ENCODE peak calls at places on chromosomes 1 and 21, in four cellular contexts. One of them, this sample, is unnamed.
A peak's percentile ranks its signal among the peaks of the same experiment; 100 is the strongest.

GRCh38 chr1:205316179-205316578 is 5.4 kb downstream of the NUAK2 start:
- DNase-seq in WTC11: no peak
- DNase-seq in HepG2: no peak
- DNase-seq in K562: no peak
- DNase-seq in this sample: no peak

GRCh38 chr1:18746981-18747380 is 112.5 kb downstream of the TAS1R2 start:
- DNase-seq in WTC11: no peak
- DNase-seq in HepG2: no peak
- DNase-seq in K562: no peak
- DNase-seq in this sample: no peak

GRCh38 chr1:84853743-84854721 is 39.0 kb downstream of the LPAR3 start:
- DNase-seq in WTC11: no peak
- DNase-seq in HepG2: no peak
- DNase-seq in K562: peak; percentile 10
- DNase-seq in this sample: peak; percentile 74

GRCh38 chr1:77744576-77744975 is 15.1 kb downstream of the USP33 start:
- DNase-seq in WTC11: no peak
- DNase-seq in HepG2: no peak
- DNase-seq in K562: peak; percentile 18
- DNase-seq in this sample: no peak

GRCh38 chr21:17613242-17613676 is 558 bp upstream of the BTG3 start:
- DNase-seq in WTC11: no peak
- DNase-seq in HepG2: no peak
- DNase-seq in K562: no peak
- DNase-seq in this sample: no peak

GRCh38 chr1:168774241-168774640 is 45.2 kb upstream of the DPT start:
- DNase-seq in WTC11: no peak
- DNase-seq in HepG2: no peak
- DNase-seq in K562: no peak
- DNase-seq in this sample: no peak

GRCh38 chr1:72284398-72285073 is 2.2 kb upstream of the NEGR1 start:
- DNase-seq in WTC11: peak; percentile 54
- DNase-seq in HepG2: peak; percentile 13
- DNase-seq in K562: no peak
- DNase-seq in this sample: no peak

GRCh38 chr1:226662704-226663326 is 76.3 kb downstream of the ITPKB start:
- DNase-seq in WTC11: no peak
- DNase-seq in HepG2: no peak
- DNase-seq in K562: peak; percentile 20
- DNase-seq in this sample: peak; percentile 99

GRCh38 chr1:212315907-212316306 is 30.7 kb downstream of the PPP2R5A start:
- DNase-seq in WTC11: peak; percentile 29
- DNase-seq in HepG2: peak; percentile 7
- DNase-seq in K562: peak; percentile 55
- DNase-seq in this sample: no peak

GRCh38 chr1:43329995-43330751 is 7.4 kb upstream of the MPL start:
- DNase-seq in WTC11: peak; percentile 31
- DNase-seq in HepG2: no peak
- DNase-seq in K562: peak; percentile 97
- DNase-seq in this sample: no peak

GRCh38 chr21:28436286-28436932 is 556.3 kb downstream of the LTN1 start:
- DNase-seq in WTC11: no peak
- DNase-seq in HepG2: no peak
- DNase-seq in K562: no peak
- DNase-seq in this sample: no peak

GRCh38 chr1:239306426-239306825 is 79.9 kb upstream of the CHRM3 start:
- DNase-seq in WTC11: no peak
- DNase-seq in HepG2: no peak
- DNase-seq in K562: no peak
- DNase-seq in this sample: no peak

DNA sequence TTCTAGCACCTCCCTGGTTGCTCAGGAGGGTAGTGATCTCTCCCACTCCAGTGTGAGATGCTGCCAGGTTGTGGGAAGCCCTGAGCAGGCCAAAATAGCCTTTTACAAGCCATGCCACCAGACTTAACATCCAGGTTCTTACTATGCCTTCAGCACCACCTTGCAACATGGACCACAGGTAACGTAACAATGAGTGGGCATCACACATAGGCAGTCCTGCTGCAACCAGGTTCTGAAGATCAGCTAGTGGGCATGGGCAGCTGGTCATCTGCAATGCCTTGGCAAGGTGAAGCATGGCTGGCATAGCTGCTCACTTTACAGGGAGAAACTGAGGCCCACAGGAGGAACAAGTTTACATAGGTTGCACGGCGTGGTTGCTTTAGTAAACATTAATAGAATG is 40.7 kb downstream of the DHCR24 start:
- DNase-seq in WTC11: no peak
- DNase-seq in HepG2: no peak
- DNase-seq in K562: no peak
- DNase-seq in this sample: no peak
- TF ChIP-seq TCF7 in WTC11: no peak
- TF ChIP-seq TCF7 in HepG2: no peak
- TF ChIP-seq TCF7 in K562: no peak
- TF ChIP-seq TCF7 in this sample: no peak

GRCh38 chr1:213988639-213989070 is 882 bp downstream of the PROX1 start:
- DNase-seq in WTC11: no peak
- DNase-seq in HepG2: no peak
- DNase-seq in K562: no peak
- DNase-seq in this sample: no peak

GRCh38 chr1:213987876-213988638 is at the start of gene PROX1:
- DNase-seq in WTC11: peak; percentile 85
- DNase-seq in HepG2: peak; percentile 87
- DNase-seq in K562: peak; percentile 14
- DNase-seq in this sample: no peak

GRCh38 chr1:213987422-213987875 is 324 bp upstream of the PROX1 start:
- DNase-seq in WTC11: no peak
- DNase-seq in HepG2: no peak
- DNase-seq in K562: no peak
- DNase-seq in this sample: no peak

GRCh38 chr1:213989740-213990472 is 2.1 kb downstream of the PROX1 start:
- DNase-seq in WTC11: no peak
- DNase-seq in HepG2: no peak
- DNase-seq in K562: no peak
- DNase-seq in this sample: no peak

GRCh38 chr1:213989071-213989739 is 1.4 kb downstream of the PROX1 start:
- DNase-seq in WTC11: peak; percentile 54
- DNase-seq in HepG2: peak; percentile 70
- DNase-seq in K562: no peak
- DNase-seq in this sample: no peak
- TF ChIP-seq TCF7 in WTC11: no peak
- TF ChIP-seq TCF7 in HepG2: no peak
- TF ChIP-seq TCF7 in K562: no peak
- TF ChIP-seq TCF7 in this sample: no peak

DNA sequence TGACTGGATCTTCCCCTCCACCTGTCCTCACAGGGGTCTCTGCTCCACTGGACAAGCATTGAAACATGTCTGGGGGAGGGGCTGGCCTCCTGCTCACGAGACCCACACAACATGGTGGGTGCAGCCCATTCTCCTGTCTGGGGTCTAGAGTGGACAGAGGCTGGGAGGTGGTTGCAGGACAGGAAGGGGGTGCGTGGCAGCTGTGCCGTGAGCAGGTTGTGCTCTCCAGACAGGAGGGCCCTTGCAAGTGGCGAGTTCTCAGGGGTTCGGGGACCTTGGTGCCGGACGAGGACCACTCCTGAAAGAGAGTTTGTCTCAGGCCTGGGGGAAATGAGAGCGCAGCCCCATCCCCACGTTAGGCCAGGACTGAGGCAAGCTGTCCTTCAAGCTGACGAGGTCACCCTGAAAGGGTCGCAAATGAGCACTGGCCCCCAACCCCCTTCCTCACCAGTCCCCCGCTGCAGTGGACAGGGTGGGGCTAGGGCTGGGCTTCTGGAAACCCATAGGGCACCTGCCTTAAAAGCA is 21.2 kb upstream of the TTC34 start:
- DNase-seq in WTC11: no peak
- DNase-seq in HepG2: no peak
- DNase-seq in K562: no peak
- DNase-seq in this sample: no peak
- TF ChIP-seq TCF7 in WTC11: no peak
- TF ChIP-seq TCF7 in HepG2: no peak
- TF ChIP-seq TCF7 in K562: no peak
- TF ChIP-seq TCF7 in this sample: no peak

GRCh38 chr1:6041432-6042062 is 4.1 kb upstream of the KCNAB2 start:
- DNase-seq in WTC11: peak; percentile 82
- DNase-seq in HepG2: no peak
- DNase-seq in K562: peak; percentile 70
- DNase-seq in this sample: no peak
- TF ChIP-seq TCF7 in WTC11: no peak
- TF ChIP-seq TCF7 in HepG2: no peak
- TF ChIP-seq TCF7 in K562: no peak
- TF ChIP-seq TCF7 in this sample: no peak

GRCh38 chr1:87956766-87957165 is 628.1 kb downstream of the LMO4 start:
- DNase-seq in WTC11: no peak
- DNase-seq in HepG2: no peak
- DNase-seq in K562: no peak
- DNase-seq in this sample: no peak
- TF ChIP-seq TCF7 in WTC11: no peak
- TF ChIP-seq TCF7 in HepG2: no peak
- TF ChIP-seq TCF7 in K562: no peak
- TF ChIP-seq TCF7 in this sample: no peak

GRCh38 chr1:208834346-208835081 is 590.3 kb upstream of the PLXNA2 start:
- DNase-seq in WTC11: no peak
- DNase-seq in HepG2: no peak
- DNase-seq in K562: no peak
- DNase-seq in this sample: no peak
- TF ChIP-seq TCF7 in WTC11: no peak
- TF ChIP-seq TCF7 in HepG2: no peak
- TF ChIP-seq TCF7 in K562: no peak
- TF ChIP-seq TCF7 in this sample: no peak

GRCh38 chr1:202815120-202815519 is 4.4 kb downstream of the PCAT6 start:
- DNase-seq in WTC11: no peak
- DNase-seq in HepG2: peak; percentile 18
- DNase-seq in K562: no peak
- DNase-seq in this sample: no peak
- TF ChIP-seq TCF7 in WTC11: no peak
- TF ChIP-seq TCF7 in HepG2: no peak
- TF ChIP-seq TCF7 in K562: no peak
- TF ChIP-seq TCF7 in this sample: no peak

GRCh38 chr1:181151378-181152326 is 63.2 kb downstream of the IER5 start:
- DNase-seq in WTC11: no peak
- DNase-seq in HepG2: no peak
- DNase-seq in K562: peak; percentile 62
- DNase-seq in this sample: no peak

GRCh38 chr1:181148636-181149035 is 60.1 kb downstream of the IER5 start:
- DNase-seq in WTC11: no peak
- DNase-seq in HepG2: no peak
- DNase-seq in K562: no peak
- DNase-seq in this sample: no peak

GRCh38 chr1:181150842-181151241 is 62.3 kb downstream of the IER5 start:
- DNase-seq in WTC11: no peak
- DNase-seq in HepG2: no peak
- DNase-seq in K562: no peak
- DNase-seq in this sample: no peak

GRCh38 chr1:181150273-181150672 is 61.8 kb downstream of the IER5 start:
- DNase-seq in WTC11: no peak
- DNase-seq in HepG2: no peak
- DNase-seq in K562: no peak
- DNase-seq in this sample: no peak

DNA sequence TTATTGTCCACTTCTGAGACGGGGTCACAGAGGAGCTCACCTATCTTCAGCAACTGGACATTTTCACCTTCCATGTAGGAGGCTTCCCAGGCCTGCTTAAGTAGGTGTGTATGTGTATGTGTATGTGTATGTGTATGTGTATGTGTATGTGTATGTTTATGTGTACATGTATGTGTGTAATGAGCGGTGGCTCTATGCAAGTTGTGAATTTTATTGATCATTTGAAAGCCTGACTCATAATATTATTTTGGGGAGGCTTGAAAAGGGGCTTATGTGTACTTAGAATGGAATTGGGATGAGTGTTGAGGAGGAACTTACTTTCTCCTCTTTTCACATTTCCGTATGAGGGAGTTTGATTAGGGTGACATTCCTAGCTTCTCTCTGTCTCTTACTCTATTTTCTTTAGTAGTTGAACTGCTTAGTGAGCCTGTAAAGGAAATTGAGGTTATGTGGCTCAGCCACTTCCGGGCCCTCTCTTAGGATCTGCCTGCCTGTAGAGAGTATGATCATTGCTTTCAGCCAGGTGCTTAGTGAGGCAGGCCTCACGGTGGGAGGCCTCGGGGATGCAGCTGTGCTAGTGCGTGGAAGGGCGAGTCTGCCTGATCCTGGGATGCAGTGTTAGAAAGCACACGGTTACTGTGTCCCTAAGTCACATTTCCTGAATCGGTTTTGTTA is 61.0 kb downstream of the IER5 start:
- DNase-seq in WTC11: peak; percentile 26
- DNase-seq in HepG2: no peak
- DNase-seq in K562: no peak
- DNase-seq in this sample: no peak
- TF ChIP-seq TCF7 in WTC11: no peak
- TF ChIP-seq TCF7 in HepG2: no peak
- TF ChIP-seq TCF7 in K562: no peak
- TF ChIP-seq TCF7 in this sample: no peak

GRCh38 chr1:35490250-35490649 is 67.0 kb downstream of the KIAA0319L start:
- DNase-seq in WTC11: no peak
- DNase-seq in HepG2: no peak
- DNase-seq in K562: no peak
- DNase-seq in this sample: no peak
- TF ChIP-seq TCF7 in WTC11: no peak
- TF ChIP-seq TCF7 in HepG2: no peak
- TF ChIP-seq TCF7 in K562: no peak
- TF ChIP-seq TCF7 in this sample: no peak

GRCh38 chr1:167593860-167594259 is 36.2 kb upstream of the RCSD1 start:
- DNase-seq in WTC11: no peak
- DNase-seq in HepG2: no peak
- DNase-seq in K562: no peak
- DNase-seq in this sample: no peak

GRCh38 chr1:167599839-167600581 is 30.0 kb upstream of the RCSD1 start:
- DNase-seq in WTC11: no peak
- DNase-seq in HepG2: peak; percentile 18
- DNase-seq in K562: peak; percentile 72
- DNase-seq in this sample: peak; percentile 79

GRCh38 chr1:167592475-167592874 is 37.6 kb upstream of the RCSD1 start:
- DNase-seq in WTC11: no peak
- DNase-seq in HepG2: no peak
- DNase-seq in K562: no peak
- DNase-seq in this sample: no peak

DNA sequence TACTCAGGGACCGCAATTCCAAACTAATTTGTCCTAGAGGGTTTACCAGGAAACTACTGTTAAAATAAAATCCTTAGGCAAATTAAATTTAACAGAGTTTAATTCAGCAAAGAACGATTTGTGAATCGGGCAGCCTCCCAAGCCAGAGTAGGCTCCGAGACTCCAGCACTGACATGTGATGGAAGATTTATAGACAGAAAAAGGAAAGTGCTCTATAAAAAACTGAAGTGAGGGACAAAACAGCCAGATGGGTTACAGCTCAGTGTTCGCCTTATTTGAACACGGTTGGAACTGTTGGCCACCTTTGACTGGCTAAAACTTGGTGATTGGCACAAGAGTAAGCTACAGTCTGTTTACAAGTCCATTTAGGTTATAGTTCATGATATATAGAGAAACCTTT is 35.2 kb upstream of the RCSD1 start:
- DNase-seq in WTC11: no peak
- DNase-seq in HepG2: no peak
- DNase-seq in K562: no peak
- DNase-seq in this sample: no peak
- TF ChIP-seq TCF7 in WTC11: no peak
- TF ChIP-seq TCF7 in HepG2: no peak
- TF ChIP-seq TCF7 in K562: no peak
- TF ChIP-seq TCF7 in this sample: no peak

This sample was measured in GM12878.